ENCODE peak calls at places on chromosomes 4 and X, in nine cellular contexts. One of them, this sample, is unnamed.

GRCh38 chrX:138710866-138711331 is 618 bp downstream of the FGF13 start:
- DNase-seq in NB4: no peak
- DNase-seq in sigmoid colon: peak; percentile 57
- DNase-seq in lower leg skin: no peak
- DNase-seq in tibial nerve: no peak
- DNase-seq in IMR-90: no peak
- DNase-seq in HCT116: no peak
- DNase-seq in heart left ventricle: no peak
- DNase-seq in body of pancreas: peak; percentile 11
- DNase-seq in this sample: no peak

GRCh38 chr4:145773581-145774234 is 93.8 kb downstream of the C4orf51 start:
- DNase-seq in NB4: no peak
- DNase-seq in sigmoid colon: peak; percentile 90
- DNase-seq in lower leg skin: peak; percentile 25
- DNase-seq in tibial nerve: no peak
- DNase-seq in IMR-90: no peak
- DNase-seq in HCT116: no peak
- DNase-seq in heart left ventricle: no peak
- DNase-seq in body of pancreas: no peak
- DNase-seq in this sample: no peak

GRCh38 chrX:41906515-41907165 is 16.7 kb downstream of the CASK start:
- DNase-seq in NB4: no peak
- DNase-seq in sigmoid colon: no peak
- DNase-seq in lower leg skin: no peak
- DNase-seq in tibial nerve: no peak
- DNase-seq in IMR-90: no peak
- DNase-seq in HCT116: peak; percentile 52
- DNase-seq in heart left ventricle: no peak
- DNase-seq in body of pancreas: no peak
- DNase-seq in this sample: no peak

GRCh38 chr4:1533501-1534064 is 127.3 kb upstream of the NKX1-1 start:
- DNase-seq in NB4: no peak
- DNase-seq in sigmoid colon: no peak
- DNase-seq in lower leg skin: no peak
- DNase-seq in tibial nerve: no peak
- DNase-seq in IMR-90: peak; percentile 2
- DNase-seq in HCT116: no peak
- DNase-seq in heart left ventricle: peak; percentile 47
- DNase-seq in body of pancreas: no peak
- DNase-seq in this sample: no peak

GRCh38 chr4:40316782-40317635 is 18.1 kb upstream of the CHRNA9 start:
- DNase-seq in NB4: peak; percentile 95
- DNase-seq in sigmoid colon: peak; percentile 73
- DNase-seq in lower leg skin: peak; percentile 31
- DNase-seq in tibial nerve: no peak
- DNase-seq in IMR-90: peak; percentile 91
- DNase-seq in HCT116: peak; percentile 80
- DNase-seq in heart left ventricle: no peak
- DNase-seq in body of pancreas: peak; percentile 67
- DNase-seq in this sample: no peak

GRCh38 chrX:76555816-76556215 is 128.3 kb downstream of the MAGEE1 start:
- DNase-seq in NB4: peak; percentile 73
- DNase-seq in sigmoid colon: no peak
- DNase-seq in lower leg skin: no peak
- DNase-seq in tibial nerve: no peak
- DNase-seq in IMR-90: peak; percentile 22
- DNase-seq in HCT116: peak; percentile 33
- DNase-seq in heart left ventricle: no peak
- DNase-seq in body of pancreas: no peak
- DNase-seq in this sample: no peak

GRCh38 chr4:108991929-108992328 is 229.1 kb upstream of the ETNPPL start:
- DNase-seq in NB4: no peak
- DNase-seq in sigmoid colon: no peak
- DNase-seq in lower leg skin: no peak
- DNase-seq in tibial nerve: no peak
- DNase-seq in IMR-90: peak; percentile 79
- DNase-seq in HCT116: no peak
- DNase-seq in heart left ventricle: no peak
- DNase-seq in body of pancreas: no peak
- DNase-seq in this sample: no peak

GRCh38 chr4:22986881-22987280 is 294.1 kb downstream of the GBA3 start:
- DNase-seq in NB4: no peak
- DNase-seq in sigmoid colon: no peak
- DNase-seq in lower leg skin: no peak
- DNase-seq in tibial nerve: no peak
- DNase-seq in IMR-90: no peak
- DNase-seq in HCT116: no peak
- DNase-seq in heart left ventricle: no peak
- DNase-seq in body of pancreas: no peak
- DNase-seq in this sample: no peak

GRCh38 chrX:67725471-67725870 is 181.7 kb downstream of the AR start:
- DNase-seq in NB4: no peak
- DNase-seq in sigmoid colon: no peak
- DNase-seq in lower leg skin: no peak
- DNase-seq in tibial nerve: no peak
- DNase-seq in IMR-90: no peak
- DNase-seq in HCT116: no peak
- DNase-seq in heart left ventricle: no peak
- DNase-seq in body of pancreas: no peak
- DNase-seq in this sample: no peak

GRCh38 chrX:85499400-85499799 is 119.9 kb upstream of the POF1B start:
- DNase-seq in NB4: no peak
- DNase-seq in sigmoid colon: no peak
- DNase-seq in lower leg skin: no peak
- DNase-seq in tibial nerve: no peak
- DNase-seq in IMR-90: no peak
- DNase-seq in HCT116: no peak
- DNase-seq in heart left ventricle: no peak
- DNase-seq in body of pancreas: no peak
- DNase-seq in this sample: no peak

GRCh38 chrX:126770179-126770578 is 49.4 kb upstream of the PRR32 start:
- DNase-seq in NB4: peak; percentile 40
- DNase-seq in sigmoid colon: no peak
- DNase-seq in lower leg skin: no peak
- DNase-seq in tibial nerve: no peak
- DNase-seq in IMR-90: no peak
- DNase-seq in HCT116: no peak
- DNase-seq in heart left ventricle: no peak
- DNase-seq in body of pancreas: no peak
- DNase-seq in this sample: no peak

GRCh38 chrX:132412208-132412607 is 76.6 kb downstream of the MBNL3 start:
- DNase-seq in NB4: no peak
- DNase-seq in sigmoid colon: no peak
- DNase-seq in lower leg skin: no peak
- DNase-seq in tibial nerve: no peak
- DNase-seq in IMR-90: no peak
- DNase-seq in HCT116: no peak
- DNase-seq in heart left ventricle: no peak
- DNase-seq in body of pancreas: no peak
- DNase-seq in this sample: no peak

GRCh38 chr4:26356067-26356466 is 35.3 kb downstream of the RBPJ start:
- DNase-seq in NB4: peak; percentile 44
- DNase-seq in sigmoid colon: no peak
- DNase-seq in lower leg skin: no peak
- DNase-seq in tibial nerve: no peak
- DNase-seq in IMR-90: peak; percentile 40
- DNase-seq in HCT116: no peak
- DNase-seq in heart left ventricle: no peak
- DNase-seq in body of pancreas: peak; percentile 63
- DNase-seq in this sample: no peak

GRCh38 chr4:160928482-160928881 is 1235.3 kb downstream of the FSTL5 start:
- DNase-seq in NB4: no peak
- DNase-seq in sigmoid colon: no peak
- DNase-seq in lower leg skin: no peak
- DNase-seq in tibial nerve: no peak
- DNase-seq in IMR-90: no peak
- DNase-seq in HCT116: no peak
- DNase-seq in heart left ventricle: no peak
- DNase-seq in body of pancreas: no peak
- DNase-seq in this sample: no peak

GRCh38 chr4:95085118-95085833 is 327.5 kb downstream of the BMPR1B start:
- DNase-seq in NB4: no peak
- DNase-seq in sigmoid colon: no peak
- DNase-seq in lower leg skin: no peak
- DNase-seq in tibial nerve: no peak
- DNase-seq in IMR-90: no peak
- DNase-seq in HCT116: no peak
- DNase-seq in heart left ventricle: no peak
- DNase-seq in body of pancreas: no peak
- DNase-seq in this sample: no peak

GRCh38 chrX:129706395-129707072 is 32.2 kb upstream of the XPNPEP2 start:
- DNase-seq in NB4: no peak
- DNase-seq in sigmoid colon: no peak
- DNase-seq in lower leg skin: no peak
- DNase-seq in tibial nerve: no peak
- DNase-seq in IMR-90: no peak
- DNase-seq in HCT116: no peak
- DNase-seq in heart left ventricle: peak; percentile 77
- DNase-seq in body of pancreas: peak; percentile 34
- DNase-seq in this sample: no peak

GRCh38 chr4:140816806-140817205 is 60.6 kb upstream of the TBC1D9 start:
- DNase-seq in NB4: no peak
- DNase-seq in sigmoid colon: no peak
- DNase-seq in lower leg skin: no peak
- DNase-seq in tibial nerve: no peak
- DNase-seq in IMR-90: no peak
- DNase-seq in HCT116: no peak
- DNase-seq in heart left ventricle: no peak
- DNase-seq in body of pancreas: no peak
- DNase-seq in this sample: no peak

GRCh38 chrX:19746919-19747671 is 140.3 kb downstream of the SH3KBP1 start:
- DNase-seq in NB4: no peak
- DNase-seq in sigmoid colon: no peak
- DNase-seq in lower leg skin: no peak
- DNase-seq in tibial nerve: no peak
- DNase-seq in IMR-90: no peak
- DNase-seq in HCT116: no peak
- DNase-seq in heart left ventricle: no peak
- DNase-seq in body of pancreas: no peak
- DNase-seq in this sample: no peak

GRCh38 chrX:141341341-141341740 is 99.0 kb upstream of the SPANXC start:
- DNase-seq in NB4: no peak
- DNase-seq in sigmoid colon: no peak
- DNase-seq in lower leg skin: no peak
- DNase-seq in tibial nerve: no peak
- DNase-seq in IMR-90: peak; percentile 83
- DNase-seq in HCT116: no peak
- DNase-seq in heart left ventricle: no peak
- DNase-seq in body of pancreas: no peak
- DNase-seq in this sample: no peak

GRCh38 chrX:108177321-108177990 is 85.9 kb downstream of the ATG4A start:
- DNase-seq in NB4: no peak
- DNase-seq in sigmoid colon: no peak
- DNase-seq in lower leg skin: no peak
- DNase-seq in tibial nerve: no peak
- DNase-seq in IMR-90: no peak
- DNase-seq in HCT116: no peak
- DNase-seq in heart left ventricle: no peak
- DNase-seq in body of pancreas: no peak
- DNase-seq in this sample: no peak

GRCh38 chr4:144670776-144671175 is 24.8 kb downstream of the HHIP start:
- DNase-seq in NB4: no peak
- DNase-seq in sigmoid colon: no peak
- DNase-seq in lower leg skin: no peak
- DNase-seq in tibial nerve: no peak
- DNase-seq in IMR-90: no peak
- DNase-seq in HCT116: no peak
- DNase-seq in heart left ventricle: no peak
- DNase-seq in body of pancreas: no peak
- DNase-seq in this sample: no peak

DNA sequence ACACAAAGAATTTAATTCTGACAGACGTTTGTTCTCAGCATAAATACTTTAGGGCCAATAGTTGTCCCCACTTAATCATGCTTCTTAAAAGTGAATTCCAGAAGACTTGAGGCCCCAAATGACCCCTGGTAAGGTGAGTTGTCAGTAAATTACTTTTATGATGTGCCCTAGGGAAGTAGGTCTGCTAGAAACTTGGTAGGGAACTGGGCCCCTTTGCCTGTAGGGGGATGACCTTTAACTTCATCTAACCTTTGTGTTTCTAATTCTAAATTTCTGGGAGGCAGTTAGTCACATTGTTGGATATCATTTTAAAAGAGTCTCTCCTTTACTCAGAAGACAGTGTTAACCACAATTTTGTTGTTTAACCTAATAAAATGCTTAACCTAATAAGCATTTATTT is 28.8 kb downstream of the HHIP start:
- DNase-seq in NB4: no peak
- DNase-seq in sigmoid colon: no peak
- DNase-seq in lower leg skin: no peak
- DNase-seq in tibial nerve: no peak
- DNase-seq in IMR-90: no peak
- DNase-seq in HCT116: no peak
- DNase-seq in heart left ventricle: no peak
- DNase-seq in body of pancreas: no peak
- DNase-seq in this sample: no peak
- TF ChIP-seq POLR2A in NB4: no peak
- TF ChIP-seq POLR2A in sigmoid colon: no peak
- TF ChIP-seq POLR2A in lower leg skin: no peak
- TF ChIP-seq POLR2A in tibial nerve: no peak
- TF ChIP-seq POLR2A in IMR-90: no peak
- TF ChIP-seq POLR2A in HCT116: no peak
- TF ChIP-seq POLR2A in heart left ventricle: no peak
- TF ChIP-seq POLR2A in body of pancreas: no peak
- TF ChIP-seq POLR2A in this sample: no peak

GRCh38 chr4:102792361-102792936 is 31.7 kb upstream of the MANBA start:
- DNase-seq in NB4: no peak
- DNase-seq in sigmoid colon: no peak
- DNase-seq in lower leg skin: no peak
- DNase-seq in tibial nerve: no peak
- DNase-seq in IMR-90: no peak
- DNase-seq in HCT116: no peak
- DNase-seq in heart left ventricle: no peak
- DNase-seq in body of pancreas: no peak
- DNase-seq in this sample: no peak
- TF ChIP-seq POLR2A in NB4: no peak
- TF ChIP-seq POLR2A in sigmoid colon: no peak
- TF ChIP-seq POLR2A in lower leg skin: no peak
- TF ChIP-seq POLR2A in tibial nerve: no peak
- TF ChIP-seq POLR2A in IMR-90: peak; percentile 6
- TF ChIP-seq POLR2A in HCT116: no peak
- TF ChIP-seq POLR2A in heart left ventricle: no peak
- TF ChIP-seq POLR2A in body of pancreas: no peak
- TF ChIP-seq POLR2A in this sample: no peak

GRCh38 chr4:4541661-4542570 is at the start of gene STX18:
- DNase-seq in NB4: peak; percentile 95
- DNase-seq in sigmoid colon: peak; percentile 92
- DNase-seq in lower leg skin: peak; percentile 69
- DNase-seq in tibial nerve: peak; percentile 41
- DNase-seq in IMR-90: peak; percentile 83
- DNase-seq in HCT116: peak; percentile 74
- DNase-seq in heart left ventricle: peak; percentile 94
- DNase-seq in body of pancreas: peak; percentile 87
- DNase-seq in this sample: no peak
- TF ChIP-seq POLR2A in NB4: peak; percentile 55
- TF ChIP-seq POLR2A in sigmoid colon: peak; percentile 64
- TF ChIP-seq POLR2A in lower leg skin: no peak
- TF ChIP-seq POLR2A in tibial nerve: peak; percentile 30
- TF ChIP-seq POLR2A in IMR-90: peak; percentile 84
- TF ChIP-seq POLR2A in HCT116: peak; percentile 77
- TF ChIP-seq POLR2A in heart left ventricle: no peak
- TF ChIP-seq POLR2A in body of pancreas: peak; percentile 87
- TF ChIP-seq POLR2A in this sample: peak; percentile 15

DNA sequence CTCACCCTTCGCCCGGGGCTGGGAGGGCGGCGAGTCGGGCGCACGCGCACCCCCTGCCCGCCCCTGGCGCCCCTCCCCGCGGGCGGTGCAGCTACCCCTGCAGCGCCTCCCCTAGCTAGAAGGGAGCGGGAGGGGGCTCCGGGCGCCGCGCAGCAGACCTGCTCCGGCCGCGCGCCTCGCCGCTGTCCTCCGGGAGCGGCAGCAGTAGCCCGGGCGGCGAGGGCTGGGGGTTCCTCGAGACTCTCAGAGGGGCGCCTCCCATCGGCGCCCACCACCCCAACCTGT is at the start of gene NPNT:
- DNase-seq in NB4: no peak
- DNase-seq in sigmoid colon: no peak
- DNase-seq in lower leg skin: no peak
- DNase-seq in tibial nerve: no peak
- DNase-seq in IMR-90: no peak
- DNase-seq in HCT116: no peak
- DNase-seq in heart left ventricle: no peak
- DNase-seq in body of pancreas: peak; percentile 59
- DNase-seq in this sample: no peak
- TF ChIP-seq POLR2A in NB4: no peak
- TF ChIP-seq POLR2A in sigmoid colon: no peak
- TF ChIP-seq POLR2A in lower leg skin: no peak
- TF ChIP-seq POLR2A in tibial nerve: no peak
- TF ChIP-seq POLR2A in IMR-90: no peak
- TF ChIP-seq POLR2A in HCT116: no peak
- TF ChIP-seq POLR2A in heart left ventricle: no peak
- TF ChIP-seq POLR2A in body of pancreas: peak; percentile 81
- TF ChIP-seq POLR2A in this sample: no peak